ENCODE peak calls at places on chromosomes 7 and 10, in nine cellular contexts. N is NCI-H1105; V is PC-3; K is T-helper 2 cell treated with Interferon-gamma antibody and Interleukin-4, amounts not matched to agents 5 μg/mL and 100 μg/mL, for 36 hours; E is activated CD4-positive, alpha-beta T cell treated with anti-CD3 and anti-CD28 coated beads, Interleukin-2, amount 10 ng/mL, durations not matched to agents 24 days and 14 days; J is NCI-H446; R is A549; H is activated CD4-positive, CD25-positive, alpha-beta regulatory T cell treated with anti-CD3 and anti-CD28 coated beads, Interleukin-2, amount 50 U/mL, for 16 hours; D is activated T-helper 1 cell treated with anti-CD3 and anti-CD28 coated beads, Interleukin-12 subunit alpha, Interleukin-12 subunit beta, Interleukin-2, Interleukin-4 antibody, amounts not matched to agents 30 ng/mL and 10 ng/mL and 1 ng/mL, durations not matched to agents 14 hours and 24 hours and 36 hours. Z is an unnamed sample.

GRCh38 chr7:155948845-155949244 is 136.6 kb upstream of the SHH start:
- DNase-seq in N (no peak), V (no peak), K (no peak), E (no peak), J (no peak), R (no peak), H (no peak), D (no peak), Z (no peak)

GRCh38 chr7:132750530-132751281 is 174.4 kb upstream of the PLXNA4 start:
- DNase-seq in N (no peak), V (no peak), K (no peak), E (no peak), J (no peak), R (no peak), H (no peak), D (no peak), Z (no peak)

GRCh38 chr7:130998993-130999602 is 265.1 kb upstream of the KLF14 start:
- DNase-seq in N (no peak), V (peak), K (no peak), E (no peak), J (no peak), R (no peak), H (no peak), D (no peak), Z (no peak)

GRCh38 chr10:98957801-98958200 is 277.9 kb downstream of the HPSE2 start:
- DNase-seq in N (no peak), V (no peak), K (no peak), E (no peak), J (no peak), R (no peak), H (no peak), D (no peak), Z (no peak)

GRCh38 chr7:17773289-17773626 is 167.0 kb downstream of the SNX13 start:
- DNase-seq in N (no peak), V (peak), K (no peak), E (no peak), J (no peak), R (peak), H (no peak), D (no peak), Z (no peak)

GRCh38 chr7:150801242-150801945 is 825 bp downstream of the TMEM176A start:
- DNase-seq in N (no peak), V (no peak), K (no peak), E (no peak), J (no peak), R (no peak), H (no peak), D (no peak), Z (no peak)

GRCh38 chr10:123142701-123143161 is 5.2 kb upstream of the HMX2 start:
- DNase-seq in N (no peak), V (no peak), K (no peak), E (no peak), J (no peak), R (no peak), H (no peak), D (no peak), Z (no peak)

GRCh38 chr10:126196225-126196624 is 192.1 kb downstream of the ADAM12 start:
- DNase-seq in N (no peak), V (no peak), K (no peak), E (no peak), J (no peak), R (no peak), H (no peak), D (no peak), Z (no peak)

GRCh38 chr10:35940067-35940989 is 298.2 kb upstream of the FZD8 start:
- DNase-seq in N (peak), V (no peak), K (no peak), E (no peak), J (no peak), R (no peak), H (no peak), D (no peak), Z (peak)

GRCh38 chr7:139711991-139712753 is 65.6 kb downstream of the HIPK2 start:
- DNase-seq in N (no peak), V (no peak), K (no peak), E (no peak), J (no peak), R (no peak), H (no peak), D (no peak), Z (no peak)

GRCh38 chr10:90591629-90592028 is 266.2 kb downstream of the HTR7 start:
- DNase-seq in N (no peak), V (no peak), K (no peak), E (no peak), J (no peak), R (no peak), H (no peak), D (no peak), Z (no peak)

GRCh38 chr7:14385074-14385473 is 395.6 kb upstream of the ETV1 start:
- DNase-seq in N (no peak), V (peak), K (no peak), E (no peak), J (no peak), R (no peak), H (no peak), D (no peak), Z (no peak)